ENCODE peak calls at places on chromosome 13, in five cellular contexts. B is heart right ventricle, J is astrocyte of the spinal cord, G is IMR-90, U is foreskin fibroblast. Q is an unnamed sample.

GRCh38 chr13:39816936-39817335 is 161.5 kb downstream of the COG6 start:
- DNase-seq in B (no peak), J (peak), U (no peak), G (no peak), Q (no peak)

GRCh38 chr13:47081850-47082249 is 185.0 kb upstream of the HTR2A start:
- DNase-seq in J (no peak), G (no peak), B (no peak), U (no peak), Q (no peak)

GRCh38 chr13:95087746-95088305 is 213.4 kb downstream of the ABCC4 start:
- DNase-seq in B (no peak), G (peak), J (peak), U (peak), Q (no peak)

GRCh38 chr13:114099918-114100445 is 32.4 kb downstream of the RASA3 start:
- DNase-seq in B (no peak), U (no peak), J (no peak), G (peak), Q (no peak)

GRCh38 chr13:108213946-108214345 is 1.4 kb downstream of the LIG4 start:
- DNase-seq in U (no peak), G (peak), J (no peak), B (no peak), Q (no peak)

GRCh38 chr13:24304620-24305019 is 4.8 kb upstream of the C1QTNF9 start:
- DNase-seq in G (peak), J (no peak), B (no peak), U (no peak), Q (no peak)

GRCh38 chr13:93316848-93317247 is 90.2 kb downstream of the GPC6 start:
- DNase-seq in G (no peak), U (no peak), J (no peak), B (no peak), Q (no peak)

GRCh38 chr13:98142427-98143156 is at the start of gene FARP1:
- DNase-seq in G (peak), J (peak), U (peak), B (peak), Q (no peak)

GRCh38 chr13:99743079-99743478 is 228.5 kb downstream of the ZIC5 start:
- DNase-seq in G (no peak), B (no peak), J (no peak), U (no peak), Q (no peak)

GRCh38 chr13:110712081-110712848 is 1.2 kb upstream of the ING1 start:
- DNase-seq in B (peak), U (peak), J (peak), G (peak), Q (peak)

GRCh38 chr13:104868806-104869205 is 1666.7 kb downstream of the EFNB2 start:
- DNase-seq in U (no peak), J (no peak), B (no peak), G (no peak), Q (no peak)

GRCh38 chr13:101916108-101916757 is 463.8 kb downstream of the ITGBL1 start:
- DNase-seq in U (peak), G (no peak), B (no peak), J (peak), Q (no peak)
- H3K4me3 ChIP-seq in U (no peak), G (no peak), B (peak), J (peak), Q (no peak)

GRCh38 chr13:21501709-21502108 is 42.6 kb upstream of the ZDHHC20 start:
- DNase-seq in J (no peak), U (no peak), G (no peak), B (no peak), Q (no peak)
- TF ChIP-seq CTCF in J (peak), U (no peak), G (no peak), B (no peak), Q (no peak)

GRCh38 chr13:35851238-35851814 is 279.9 kb downstream of the DCLK1 start:
- DNase-seq in G (no peak), B (no peak), J (no peak), U (no peak), Q (no peak)
- H3K4me3 ChIP-seq in G (no peak), B (no peak), J (no peak), U (no peak), Q (no peak)

DNA sequence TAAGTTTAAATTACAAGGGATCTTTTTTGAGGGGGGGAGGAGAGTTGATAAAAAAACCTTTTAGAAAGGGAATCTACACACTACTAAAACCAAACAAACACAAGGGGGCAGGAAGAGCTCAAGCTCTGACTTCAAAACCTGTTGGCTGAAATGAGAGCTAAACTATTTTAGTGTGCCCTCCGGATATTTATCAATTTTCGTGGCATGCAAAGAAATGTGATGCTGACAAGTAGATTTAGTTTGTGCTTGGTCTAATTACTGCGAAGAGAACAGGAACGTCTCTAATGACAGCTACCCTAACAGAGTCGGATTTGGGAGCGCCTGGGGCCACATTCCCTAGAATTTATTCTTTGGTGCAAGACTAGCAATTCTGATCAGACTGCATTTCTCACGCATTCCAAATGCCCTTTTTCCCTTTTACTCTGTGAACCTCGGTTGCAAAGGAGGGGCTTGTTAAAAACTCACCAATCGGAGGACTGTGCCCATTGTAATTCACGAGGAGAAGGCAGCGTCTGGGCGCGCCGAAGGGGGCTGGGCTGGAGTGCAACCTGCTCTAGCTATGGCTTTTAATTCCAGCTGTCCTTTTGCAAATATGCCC is 804 bp upstream of the FREM2 start:
- DNase-seq in U (no peak), J (peak), B (no peak), G (no peak), Q (no peak)
- TF ChIP-seq CTCF in U (no peak), J (peak), B (peak), G (no peak), Q (peak)

DNA sequence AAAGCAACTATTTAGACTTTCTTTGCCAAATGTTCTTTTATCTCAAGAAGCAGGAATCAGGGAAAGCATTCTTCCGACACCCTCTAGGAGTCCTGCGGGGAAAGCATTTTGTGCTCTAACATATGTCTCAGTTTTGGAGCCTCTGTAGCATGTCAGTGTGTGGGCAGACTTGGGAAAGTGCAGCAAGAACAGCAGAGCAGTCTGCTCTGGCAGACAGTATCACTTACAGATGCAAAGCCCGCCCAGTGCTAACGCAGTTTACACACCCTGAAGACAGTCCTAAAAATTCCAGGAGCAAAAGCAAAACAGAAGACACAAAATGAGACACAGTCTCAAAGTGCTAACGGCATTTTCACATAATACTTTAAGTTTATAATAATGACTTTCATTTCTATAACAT is 393.5 kb downstream of the KLF12 start:
- DNase-seq in B (peak), G (peak), J (peak), U (peak), Q (no peak)
- H3K4me3 ChIP-seq in B (no peak), G (no peak), J (no peak), U (peak), Q (no peak)

GRCh38 chr13:80337706-80338105 is 3.2 kb downstream of the SPRY2 start:
- DNase-seq in G (no peak), U (no peak), B (no peak), J (peak), Q (no peak)

GRCh38 chr13:80339841-80340642 is 884 bp downstream of the SPRY2 start:
- DNase-seq in U (no peak), G (peak), B (peak), J (peak), Q (no peak)

GRCh38 chr13:80339578-80339840 is 1.4 kb downstream of the SPRY2 start:
- DNase-seq in U (no peak), B (no peak), J (peak), G (no peak), Q (no peak)

GRCh38 chr13:80340643-80341097 is 256 bp downstream of the SPRY2 start:
- DNase-seq in U (no peak), J (peak), B (peak), G (peak), Q (no peak)

DNA sequence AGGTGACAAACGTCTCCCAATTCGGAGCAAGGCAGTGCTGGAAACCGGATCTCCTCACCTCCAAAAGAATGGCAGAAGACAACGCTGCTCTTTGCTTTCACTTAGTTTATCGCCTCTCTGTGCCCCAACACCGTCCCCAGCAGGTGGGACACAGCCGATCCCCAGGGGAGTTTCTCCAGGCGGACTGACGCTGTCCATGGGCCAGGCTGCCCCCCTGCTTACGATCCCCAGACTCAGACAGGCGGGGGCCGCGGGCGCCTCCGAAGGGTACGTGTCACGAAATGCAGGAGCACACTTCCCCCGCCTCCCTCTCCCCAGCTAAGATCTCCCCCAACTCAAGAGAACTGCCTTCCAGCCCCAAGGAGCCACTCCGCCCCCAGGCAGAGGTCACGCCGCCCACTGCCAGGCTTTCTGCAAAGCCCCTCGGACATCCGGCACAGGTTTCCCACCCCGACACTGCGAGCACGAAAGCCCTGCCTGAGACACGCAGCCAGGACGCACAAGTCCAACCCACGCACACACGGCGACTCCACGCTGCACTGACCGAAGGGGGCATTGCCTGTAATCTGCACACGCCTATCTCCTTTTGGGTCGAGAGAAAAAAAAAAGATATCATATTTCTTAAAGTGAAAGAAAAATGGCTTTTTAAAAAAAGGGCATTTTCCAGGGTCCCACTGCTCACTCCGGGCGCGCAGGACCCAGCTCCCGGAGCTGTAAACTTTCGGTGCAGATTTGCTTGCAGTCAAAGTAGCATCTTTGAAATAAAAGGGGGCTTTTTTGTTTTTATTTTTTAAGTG is 1.9 kb downstream of the SPRY2 start:
- DNase-seq in J (peak), U (peak), B (peak), G (peak), Q (no peak)
- TF ChIP-seq CTCF in J (peak), U (peak), B (peak), G (peak), Q (no peak)

GRCh38 chr13:113049981-113050380 is 55.6 kb upstream of the F7 start:
- DNase-seq in G (no peak), U (no peak), J (no peak), B (no peak), Q (no peak)
- H3K4me3 ChIP-seq in G (no peak), U (no peak), J (no peak), B (no peak), Q (no peak)

DNA sequence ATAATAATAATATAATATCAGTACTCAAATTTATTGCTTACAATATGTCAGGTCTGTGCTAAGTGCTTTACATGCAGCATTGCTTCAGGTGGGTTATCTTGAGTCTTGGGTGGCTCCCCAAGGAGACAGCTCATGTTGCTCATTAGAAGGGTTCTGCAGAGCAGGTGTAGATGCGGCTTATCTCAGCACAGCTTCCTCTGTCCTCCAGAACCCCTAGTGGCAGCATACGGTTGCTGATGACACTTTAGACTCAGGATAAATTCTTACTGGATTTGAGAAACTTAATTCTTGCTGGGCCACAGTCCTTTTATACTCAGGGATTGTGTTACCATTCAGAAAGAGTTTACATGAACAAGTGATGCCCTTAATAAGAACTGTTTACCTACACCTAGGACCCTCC is 8.9 kb downstream of the COG3 start:
- DNase-seq in B (no peak), G (no peak), J (no peak), U (no peak), Q (no peak)
- TF ChIP-seq CTCF in B (peak), G (peak), J (peak), U (no peak), Q (peak)

GRCh38 chr13:49540552-49540951 is 44.8 kb downstream of the PHF11 start:
- DNase-seq in G (peak), J (peak), B (no peak), U (no peak), Q (no peak)
- H3K4me3 ChIP-seq in G (no peak), J (no peak), B (no peak), U (no peak), Q (no peak)